ENCODE peak calls at places on chromosomes 4 and X, in seven cellular contexts. K is fibroblast of lung; B is central memory CD4-positive, alpha-beta T cell; E is ovary; C is RPMI7951; L is NCI-H1105; V is KBM-7. Z is an unnamed sample.

GRCh38 chr4:97836662-97837061 is 306.6 kb downstream of the STPG2 start:
- DNase-seq in K (no peak), B (no peak), E (no peak), C (no peak), L (no peak), V (no peak), Z (no peak)

GRCh38 chr4:140807491-140808257 is 51.5 kb upstream of the TBC1D9 start:
- DNase-seq in K (peak; percentile 93), B (no peak), E (no peak), C (no peak), L (no peak), V (peak; percentile 12), Z (peak; percentile 31)

GRCh38 chrX:153554519-153555167 is 37.2 kb downstream of the ATP2B3 start:
- DNase-seq in K (peak; percentile 41), B (peak; percentile 48), E (peak; percentile 77), C (peak; percentile 29), L (peak; percentile 35), V (peak; percentile 89), Z (peak; percentile 81)

GRCh38 chrX:154541896-154542722 is 4.5 kb downstream of the G6PD start:
- DNase-seq in K (peak; percentile 94), B (no peak), E (peak; percentile 90), C (peak; percentile 93), L (no peak), V (peak; percentile 94), Z (peak; percentile 38)

GRCh38 chr4:85901500-85901899 is 426.6 kb downstream of the ARHGAP24 start:
- DNase-seq in K (peak; percentile 58), B (no peak), E (no peak), C (no peak), L (no peak), V (no peak), Z (no peak)

GRCh38 chrX:152884171-152884570 is 13.7 kb upstream of the ZNF185 start:
- DNase-seq in K (no peak), B (no peak), E (no peak), C (no peak), L (no peak), V (no peak), Z (no peak)

GRCh38 chrX:39149761-39150160 is 348.5 kb downstream of the MID1IP1 start:
- DNase-seq in K (peak; percentile 74), B (peak; percentile 30), E (peak; percentile 81), C (peak; percentile 58), L (no peak), V (peak; percentile 85), Z (peak; percentile 65)

GRCh38 chrX:68139791-68140190 is 293.5 kb downstream of the OPHN1 start:
- DNase-seq in K (no peak), B (no peak), E (no peak), C (peak; percentile 8), L (no peak), V (no peak), Z (no peak)

GRCh38 chr4:11428161-11428700 is 463 bp downstream of the HS3ST1 start:
- DNase-seq in K (peak; percentile 1), B (no peak), E (peak; percentile 56), C (no peak), L (no peak), V (no peak), Z (no peak)

GRCh38 chrX:3549442-3549875 is 164.0 kb downstream of the PRKX start:
- DNase-seq in K (no peak), B (no peak), E (no peak), C (peak; percentile 74), L (no peak), V (peak; percentile 5), Z (no peak)

GRCh38 chr4:8035371-8035780 is 95.7 kb upstream of the AFAP1 start:
- DNase-seq in K (peak; percentile 41), B (no peak), E (no peak), C (peak; percentile 83), L (no peak), V (peak; percentile 59), Z (no peak)

GRCh38 chr4:37928896-37929537 is 31.2 kb upstream of the PTTG2 start:
- DNase-seq in K (no peak), B (peak; percentile 32), E (no peak), C (peak; percentile 50), L (no peak), V (peak; percentile 45), Z (no peak)

GRCh38 chrX:1322393-1322792 is 14.2 kb upstream of the IL3RA start:
- DNase-seq in K (no peak), B (no peak), E (no peak), C (peak; percentile 64), L (no peak), V (no peak), Z (no peak)

GRCh38 chrX:28922106-28922505 is 334.9 kb downstream of the IL1RAPL1 start:
- DNase-seq in K (peak; percentile 16), B (no peak), E (no peak), C (no peak), L (no peak), V (no peak), Z (no peak)

GRCh38 chr4:7439699-7440098 is 5.0 kb upstream of the PSAPL1 start:
- DNase-seq in K (no peak), B (no peak), E (no peak), C (no peak), L (no peak), V (no peak), Z (no peak)

GRCh38 chr4:54016504-54016903 is 47.9 kb downstream of the CHIC2 start:
- DNase-seq in K (no peak), B (no peak), E (no peak), C (no peak), L (peak; percentile 32), V (no peak), Z (no peak)

GRCh38 chr4:147340111-147340510 is 140.8 kb upstream of the EDNRA start:
- DNase-seq in K (peak; percentile 81), B (no peak), E (no peak), C (peak; percentile 70), L (no peak), V (no peak), Z (no peak)

GRCh38 chrX:93169771-93170170 is 503.6 kb downstream of the NAP1L3 start:
- DNase-seq in K (no peak), B (no peak), E (no peak), C (no peak), L (no peak), V (no peak), Z (no peak)

GRCh38 chr4:8055206-8055605 is 103.4 kb downstream of the ABLIM2 start:
- DNase-seq in K (no peak), B (no peak), E (no peak), C (no peak), L (no peak), V (no peak), Z (no peak)

GRCh38 chr4:150126201-150126879 is 48.1 kb downstream of the DCLK2 start:
- DNase-seq in K (peak; percentile 78), B (no peak), E (no peak), C (peak; percentile 33), L (no peak), V (peak; percentile 7), Z (peak; percentile 24)

GRCh38 chr4:1093391-1094335 is 19.7 kb downstream of the RNF212 start:
- DNase-seq in K (no peak), B (no peak), E (no peak), C (no peak), L (no peak), V (no peak), Z (no peak)

GRCh38 chr4:66023061-66023460 is 352.8 kb upstream of the EPHA5 start:
- DNase-seq in K (no peak), B (no peak), E (no peak), C (peak; percentile 34), L (no peak), V (no peak), Z (no peak)

GRCh38 chr4:140103676-140104075 is 50.3 kb downstream of the MAML3 start:
- DNase-seq in K (no peak), B (peak; percentile 10), E (no peak), C (peak; percentile 66), L (no peak), V (no peak), Z (no peak)

GRCh38 chrX:37912286-37912685 is 64.9 kb upstream of the DYNLT3 start:
- DNase-seq in K (peak; percentile 11), B (no peak), E (no peak), C (peak; percentile 77), L (no peak), V (no peak), Z (no peak)

GRCh38 chr4:7536876-7537275 is 102.1 kb upstream of the PSAPL1 start:
- DNase-seq in K (no peak), B (no peak), E (no peak), C (no peak), L (no peak), V (no peak), Z (no peak)

GRCh38 chrX:101429934-101430333 is 21.9 kb downstream of the HNRNPH2 start:
- DNase-seq in K (peak; percentile 44), B (no peak), E (no peak), C (peak; percentile 47), L (no peak), V (no peak), Z (no peak)

GRCh38 chrX:66676413-66676812 is 37.5 kb upstream of the EDA2R start:
- DNase-seq in K (no peak), B (no peak), E (no peak), C (peak; percentile 22), L (no peak), V (no peak), Z (no peak)

GRCh38 chr4:23962462-23962861 is 72.6 kb upstream of the PPARGC1A start:
- DNase-seq in K (no peak), B (no peak), E (no peak), C (no peak), L (no peak), V (no peak), Z (no peak)

GRCh38 chr4:44760142-44760898 is 34.0 kb upstream of the GNPDA2 start:
- DNase-seq in K (peak; percentile 57), B (peak; percentile 28), E (no peak), C (peak; percentile 28), L (peak; percentile 7), V (peak; percentile 58), Z (peak; percentile 28)